ENCODE peak calls at places on chromosomes 3 and 15, in five cellular contexts. L is A549, R is uterus, B is stomach, Q is OCI-LY7. C is an unnamed sample.

GRCh38 chr3:71399478-71399877 is 184.1 kb downstream of the FOXP1 start:
- DNase-seq in L (no peak), R (no peak), B (no peak), Q (no peak), C (no peak)

GRCh38 chr3:50126287-50127211 is 28.6 kb upstream of the SEMA3F start:
- DNase-seq in L (peak; percentile 28), R (no peak), B (peak; percentile 65), Q (no peak), C (no peak)

GRCh38 chr3:121885386-121885785 is 8.8 kb upstream of the SLC15A2 start:
- DNase-seq in L (no peak), R (no peak), B (no peak), Q (no peak), C (no peak)

GRCh38 chr3:23480981-23481380 is 277.9 kb downstream of the UBE2E2 start:
- DNase-seq in L (no peak), R (no peak), B (no peak), Q (no peak), C (no peak)

GRCh38 chr3:147191795-147192385 is 214.5 kb downstream of the ZIC4 start:
- DNase-seq in L (peak; percentile 73), R (no peak), B (no peak), Q (peak; percentile 36), C (no peak)

GRCh38 chr3:52428151-52429005 is 16.5 kb downstream of the SEMA3G start:
- DNase-seq in L (peak; percentile 61), R (peak; percentile 72), B (peak; percentile 70), Q (peak; percentile 67), C (peak; percentile 38)

GRCh38 chr15:47872208-47872607 is 154.9 kb downstream of the SEMA6D start:
- DNase-seq in L (no peak), R (no peak), B (no peak), Q (no peak), C (no peak)

GRCh38 chr15:48132874-48133273 is 12.1 kb downstream of the SLC24A5 start:
- DNase-seq in L (no peak), R (no peak), B (no peak), Q (no peak), C (no peak)

GRCh38 chr3:108297636-108298035 is 1.3 kb downstream of the HHLA2 start:
- DNase-seq in L (no peak), R (no peak), B (peak; percentile 79), Q (no peak), C (peak; percentile 84)

GRCh38 chr15:96586901-96587300 is 256.4 kb downstream of the NR2F2 start:
- DNase-seq in L (no peak), R (no peak), B (no peak), Q (no peak), C (no peak)

GRCh38 chr15:70236306-70237103 is 138.8 kb upstream of the TLE3 start:
- DNase-seq in L (no peak), R (no peak), B (no peak), Q (no peak), C (no peak)

GRCh38 chr3:114418107-114418506 is 124.3 kb downstream of the TIGIT start:
- DNase-seq in L (no peak), R (no peak), B (no peak), Q (no peak), C (no peak)

GRCh38 chr15:43896543-43896942 is 69.7 kb downstream of the WDR76 start:
- DNase-seq in L (no peak), R (no peak), B (no peak), Q (no peak), C (no peak)

GRCh38 chr3:50515565-50516047 is 12.2 kb upstream of the CACNA2D2 start:
- DNase-seq in L (no peak), R (peak; percentile 25), B (no peak), Q (peak; percentile 13), C (no peak)

GRCh38 chr3:52181543-52181942 is 16.4 kb upstream of the ALAS1 start:
- DNase-seq in L (no peak), R (no peak), B (no peak), Q (no peak), C (no peak)

GRCh38 chr15:69484837-69485236 is 32.2 kb downstream of the RPLP1 start:
- DNase-seq in L (no peak), R (no peak), B (peak; percentile 61), Q (no peak), C (no peak)

GRCh38 chr3:193560091-193560490 is 5.4 kb upstream of the ATP13A4 start:
- DNase-seq in L (no peak), R (no peak), B (no peak), Q (no peak), C (no peak)

GRCh38 chr3:185756477-185756876 is 68.4 kb downstream of the IGF2BP2 start:
- DNase-seq in L (no peak), R (no peak), B (no peak), Q (no peak), C (no peak)

GRCh38 chr15:27783668-27784067 is 315.4 kb downstream of the OCA2 start:
- DNase-seq in L (no peak), R (no peak), B (no peak), Q (no peak), C (no peak)

GRCh38 chr3:57559526-57559925 is 3.5 kb downstream of the PDE12 start:
- DNase-seq in L (no peak), R (no peak), B (no peak), Q (no peak), C (no peak)

GRCh38 chr3:54905230-54905888 is 22.5 kb downstream of the LRTM1 start:
- DNase-seq in L (no peak), R (no peak), B (no peak), Q (no peak), C (no peak)
- TF ChIP-seq CTCF in L (no peak), R (no peak), B (no peak), Q (no peak), C (no peak)

GRCh38 chr3:25094932-25095690 is 333.0 kb upstream of the RARB start:
- DNase-seq in L (no peak), R (no peak), B (no peak), Q (no peak), C (no peak)
- TF ChIP-seq CTCF in L (no peak), R (no peak), B (no peak), Q (no peak), C (no peak)

DNA sequence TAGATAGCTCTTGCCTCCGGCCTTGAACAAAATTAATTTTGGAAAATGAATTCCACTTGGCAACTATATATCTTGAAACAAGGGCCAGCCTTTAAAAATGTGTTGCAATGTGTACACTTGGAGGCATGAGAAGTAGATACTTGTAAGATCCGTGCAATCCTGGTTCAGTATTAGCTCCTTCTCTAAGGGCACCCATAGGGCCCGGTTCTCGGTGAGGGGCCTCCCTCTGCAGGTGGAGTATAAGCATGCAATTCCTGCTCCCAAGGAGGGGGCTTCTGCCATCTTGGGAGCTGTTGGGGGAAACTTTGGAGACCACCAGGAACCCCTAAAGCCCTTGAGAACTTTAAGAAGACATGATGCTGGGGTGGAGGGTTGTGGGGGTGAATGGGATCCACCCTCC is 388.7 kb upstream of the RGMA start:
- DNase-seq in L (no peak), R (no peak), B (no peak), Q (no peak), C (no peak)
- TF ChIP-seq CTCF in L (no peak), R (no peak), B (no peak), Q (no peak), C (no peak)

GRCh38 chr3:187223799-187224198 is 26.5 kb downstream of the RTP1 start:
- DNase-seq in L (no peak), R (no peak), B (no peak), Q (peak; percentile 18), C (no peak)
- TF ChIP-seq CTCF in L (no peak), R (no peak), B (no peak), Q (no peak), C (no peak)

DNA sequence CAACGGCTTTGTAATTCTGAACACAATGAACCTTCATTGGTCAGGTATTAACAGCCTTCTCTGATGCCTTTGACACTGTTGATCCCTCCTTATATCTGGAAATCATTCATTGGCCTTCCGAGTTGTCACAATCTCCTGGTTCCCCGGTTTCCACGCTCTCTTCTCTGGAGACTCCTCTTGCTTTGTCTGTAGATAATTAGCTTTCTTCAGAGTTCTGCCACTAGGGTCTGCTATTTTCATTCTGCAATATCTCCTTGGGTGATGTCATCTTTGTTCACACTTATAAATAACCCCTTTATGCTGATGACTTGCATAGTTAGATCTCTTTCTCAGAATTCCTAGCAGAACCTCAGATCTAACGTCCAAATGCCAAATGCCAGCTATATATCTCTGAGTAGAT is 583.8 kb upstream of the ZNF717 start:
- DNase-seq in L (no peak), R (no peak), B (no peak), Q (no peak), C (no peak)
- TF ChIP-seq CTCF in L (no peak), R (no peak), B (no peak), Q (no peak), C (no peak)

GRCh38 chr15:61367953-61368352 is 138.9 kb upstream of the RORA start:
- DNase-seq in L (peak; percentile 17), R (no peak), B (no peak), Q (no peak), C (no peak)
- TF ChIP-seq CTCF in L (no peak), R (no peak), B (no peak), Q (peak; percentile 16), C (no peak)

DNA sequence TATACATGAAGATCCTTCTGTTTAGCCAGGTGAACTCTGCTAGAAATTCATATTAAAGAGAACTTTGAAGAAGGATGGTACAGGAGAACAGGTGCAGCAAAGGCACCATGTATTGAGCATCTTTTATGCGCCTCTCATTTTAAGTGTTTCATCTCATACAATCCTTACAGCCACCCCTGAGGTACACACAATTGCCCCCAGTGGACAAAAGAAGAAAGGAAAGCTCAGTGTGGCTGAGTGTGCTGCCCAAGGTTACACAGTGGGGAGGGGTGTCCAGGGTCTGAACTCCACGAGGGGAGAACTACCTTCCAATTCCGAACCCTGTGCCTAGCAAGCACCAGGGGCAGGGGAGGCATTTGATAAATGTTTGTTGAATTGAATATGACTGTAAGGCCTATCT is 98.6 kb downstream of the MECOM start:
- DNase-seq in L (no peak), R (no peak), B (no peak), Q (peak; percentile 5), C (no peak)
- TF ChIP-seq CTCF in L (no peak), R (no peak), B (no peak), Q (peak; percentile 60), C (no peak)

DNA sequence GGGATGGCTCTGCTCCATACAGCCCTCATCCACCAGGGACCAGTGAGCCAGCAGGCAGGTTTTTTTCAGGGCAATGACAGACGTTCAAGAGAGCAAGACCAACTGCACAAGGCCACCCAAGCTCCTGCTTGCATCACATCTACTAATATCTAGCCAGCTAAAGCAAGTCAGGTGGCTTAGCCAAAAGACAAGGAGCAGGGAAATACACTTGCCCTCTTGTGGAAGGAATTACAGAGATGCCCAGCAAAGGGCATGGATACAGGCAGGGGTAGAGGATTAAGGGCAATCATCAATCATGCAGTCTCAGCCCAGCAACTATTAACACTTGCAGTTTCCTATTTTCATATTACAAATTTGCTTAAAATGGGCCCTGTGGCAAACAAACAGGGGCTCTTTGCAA is 81.5 kb upstream of the NTRK3 start:
- DNase-seq in L (peak; percentile 56), R (no peak), B (no peak), Q (no peak), C (no peak)
- TF ChIP-seq CTCF in L (peak; percentile 37), R (no peak), B (no peak), Q (no peak), C (no peak)

GRCh38 chr3:151256761-151257160 is 21.6 kb downstream of the P2RY14 start:
- DNase-seq in L (no peak), R (no peak), B (no peak), Q (no peak), C (no peak)
- TF ChIP-seq CTCF in L (no peak), R (no peak), B (no peak), Q (no peak), C (no peak)